ENCODE peak calls at places on chromosomes 13 and 19, in four cellular contexts. P is substantia nigra; I is stimulated activated CD4-positive, alpha-beta T cell treated with anti-CD3 and anti-CD28 coated beads, TNF-alpha, amount 100 ng/mL, for 48 hours; N is KBM-7. G is an unnamed sample.

GRCh38 chr19:17943284-17944221 is 10.7 kb downstream of the CCDC124 start:
- DNase-seq in P (no peak), I (no peak), N (no peak), G (no peak)

GRCh38 chr19:37218592-37218935 is 550 bp downstream of the ZNF383 start:
- DNase-seq in I (peak), P (no peak), N (no peak), G (no peak)

GRCh38 chr19:46761418-46761831 is 15.2 kb upstream of the STRN4 start:
- DNase-seq in N (no peak), P (no peak), I (no peak), G (no peak)

GRCh38 chr13:82717249-82717648 is 1165.0 kb downstream of the SLITRK1 start:
- DNase-seq in N (no peak), P (no peak), I (no peak), G (no peak)

GRCh38 chr19:4474504-4475136 is 2.5 kb downstream of the HDGFL2 start:
- DNase-seq in I (no peak), P (peak), N (no peak), G (no peak)

GRCh38 chr13:74825170-74825948 is 656.6 kb downstream of the TBC1D4 start:
- DNase-seq in N (no peak), I (no peak), P (no peak), G (no peak)

GRCh38 chr13:77477299-77477848 is 58.1 kb upstream of the SCEL start:
- DNase-seq in N (no peak), P (no peak), I (no peak), G (no peak)

GRCh38 chr19:55041244-55041626 is 3.2 kb upstream of the GP6 start:
- DNase-seq in N (no peak), I (no peak), P (no peak), G (no peak)

GRCh38 chr19:1747285-1748114 is 5.8 kb upstream of the ONECUT3 start:
- DNase-seq in I (no peak), P (no peak), N (peak), G (no peak)

GRCh38 chr13:95564948-95565347 is 12.4 kb downstream of the CLDN10 start:
- DNase-seq in I (no peak), N (peak), P (no peak), G (peak)

GRCh38 chr19:39531834-39532232 is 819 bp downstream of the EID2B start:
- DNase-seq in N (no peak), I (no peak), P (no peak), G (peak)

GRCh38 chr19:46958542-46958941 is 61.1 kb upstream of the NPAS1 start:
- DNase-seq in N (no peak), P (no peak), I (peak), G (no peak)

GRCh38 chr19:1324792-1325567 is 39.3 kb downstream of the EFNA2 start:
- DNase-seq in I (peak), N (peak), P (peak), G (peak)

GRCh38 chr19:42284641-42285341 is 15.7 kb downstream of the CIC start:
- DNase-seq in P (no peak), N (peak), I (no peak), G (no peak)

GRCh38 chr13:46639033-46639981 is 86.3 kb downstream of the LRCH1 start:
- DNase-seq in P (no peak), I (no peak), N (no peak), G (no peak)

GRCh38 chr13:49652691-49653305 is 24.5 kb downstream of the ARL11 start:
- DNase-seq in P (no peak), I (no peak), N (peak), G (peak)

GRCh38 chr19:2888739-2889224 is 11.9 kb upstream of the ZNF57 start:
- DNase-seq in P (no peak), N (no peak), I (no peak), G (peak)

GRCh38 chr13:27775943-27776342 is 16.3 kb upstream of the GSX1 start:
- DNase-seq in I (no peak), P (no peak), N (no peak), G (no peak)

G was measured in Kasumi-1.